ENCODE peak calls at places on chromosomes 7 and 10, in nine cellular contexts. One of them, this sample, is unnamed.

GRCh38 chr7:149791411-149792219 is 18.2 kb upstream of the ZNF467 start:
- DNase-seq in stimulated activated CD4-positive, alpha-beta T cell treated with anti-CD3 and anti-CD28 coated beads, Interleukin-4, amount 100 ng/mL, for 4 hours: no peak
- DNase-seq in EH: no peak
- DNase-seq in activated CD4-positive, CD25-positive, alpha-beta regulatory T cell: no peak
- DNase-seq in NCI-H524: no peak
- DNase-seq in NCI-H1930: no peak
- DNase-seq in esophagus squamous epithelium: no peak
- DNase-seq in amniotic epithelial cell: no peak
- DNase-seq in AG08396: no peak
- DNase-seq in this sample: no peak

GRCh38 chr10:110865184-110865803 is 6.4 kb upstream of the PDCD4 start:
- DNase-seq in stimulated activated CD4-positive, alpha-beta T cell treated with anti-CD3 and anti-CD28 coated beads, Interleukin-4, amount 100 ng/mL, for 4 hours: no peak
- DNase-seq in EH: peak
- DNase-seq in activated CD4-positive, CD25-positive, alpha-beta regulatory T cell: no peak
- DNase-seq in NCI-H524: peak
- DNase-seq in NCI-H1930: no peak
- DNase-seq in esophagus squamous epithelium: no peak
- DNase-seq in amniotic epithelial cell: peak
- DNase-seq in AG08396: peak
- DNase-seq in this sample: no peak

GRCh38 chr7:80480566-80480965 is 31.3 kb downstream of the GNAT3 start:
- DNase-seq in stimulated activated CD4-positive, alpha-beta T cell treated with anti-CD3 and anti-CD28 coated beads, Interleukin-4, amount 100 ng/mL, for 4 hours: no peak
- DNase-seq in EH: peak
- DNase-seq in activated CD4-positive, CD25-positive, alpha-beta regulatory T cell: no peak
- DNase-seq in NCI-H524: no peak
- DNase-seq in NCI-H1930: no peak
- DNase-seq in esophagus squamous epithelium: no peak
- DNase-seq in amniotic epithelial cell: peak
- DNase-seq in AG08396: no peak
- DNase-seq in this sample: no peak

GRCh38 chr7:21412953-21413352 is 14.9 kb upstream of the SP4 start:
- DNase-seq in stimulated activated CD4-positive, alpha-beta T cell treated with anti-CD3 and anti-CD28 coated beads, Interleukin-4, amount 100 ng/mL, for 4 hours: no peak
- DNase-seq in EH: no peak
- DNase-seq in activated CD4-positive, CD25-positive, alpha-beta regulatory T cell: no peak
- DNase-seq in NCI-H524: no peak
- DNase-seq in NCI-H1930: no peak
- DNase-seq in esophagus squamous epithelium: no peak
- DNase-seq in amniotic epithelial cell: no peak
- DNase-seq in AG08396: no peak
- DNase-seq in this sample: no peak

GRCh38 chr10:31032515-31033132 is 959 bp upstream of the ZNF438 start:
- DNase-seq in stimulated activated CD4-positive, alpha-beta T cell treated with anti-CD3 and anti-CD28 coated beads, Interleukin-4, amount 100 ng/mL, for 4 hours: no peak
- DNase-seq in EH: no peak
- DNase-seq in activated CD4-positive, CD25-positive, alpha-beta regulatory T cell: no peak
- DNase-seq in NCI-H524: no peak
- DNase-seq in NCI-H1930: no peak
- DNase-seq in esophagus squamous epithelium: no peak
- DNase-seq in amniotic epithelial cell: no peak
- DNase-seq in AG08396: no peak
- DNase-seq in this sample: no peak

GRCh38 chr7:132709971-132710567 is 133.8 kb upstream of the PLXNA4 start:
- DNase-seq in stimulated activated CD4-positive, alpha-beta T cell treated with anti-CD3 and anti-CD28 coated beads, Interleukin-4, amount 100 ng/mL, for 4 hours: no peak
- DNase-seq in EH: peak
- DNase-seq in activated CD4-positive, CD25-positive, alpha-beta regulatory T cell: no peak
- DNase-seq in NCI-H524: no peak
- DNase-seq in NCI-H1930: no peak
- DNase-seq in esophagus squamous epithelium: no peak
- DNase-seq in amniotic epithelial cell: peak
- DNase-seq in AG08396: peak
- DNase-seq in this sample: no peak

GRCh38 chr10:35384265-35384868 is 48.1 kb downstream of the CCNY start:
- DNase-seq in stimulated activated CD4-positive, alpha-beta T cell treated with anti-CD3 and anti-CD28 coated beads, Interleukin-4, amount 100 ng/mL, for 4 hours: no peak
- DNase-seq in EH: no peak
- DNase-seq in activated CD4-positive, CD25-positive, alpha-beta regulatory T cell: no peak
- DNase-seq in NCI-H524: no peak
- DNase-seq in NCI-H1930: no peak
- DNase-seq in esophagus squamous epithelium: no peak
- DNase-seq in amniotic epithelial cell: no peak
- DNase-seq in AG08396: no peak
- DNase-seq in this sample: no peak

GRCh38 chr10:3226960-3227724 is 54.6 kb upstream of the PITRM1 start:
- DNase-seq in stimulated activated CD4-positive, alpha-beta T cell treated with anti-CD3 and anti-CD28 coated beads, Interleukin-4, amount 100 ng/mL, for 4 hours: no peak
- DNase-seq in EH: peak
- DNase-seq in activated CD4-positive, CD25-positive, alpha-beta regulatory T cell: no peak
- DNase-seq in NCI-H524: no peak
- DNase-seq in NCI-H1930: no peak
- DNase-seq in esophagus squamous epithelium: no peak
- DNase-seq in amniotic epithelial cell: peak
- DNase-seq in AG08396: peak
- DNase-seq in this sample: no peak

GRCh38 chr10:18293536-18294510 is 153.6 kb downstream of the CACNB2 start:
- DNase-seq in stimulated activated CD4-positive, alpha-beta T cell treated with anti-CD3 and anti-CD28 coated beads, Interleukin-4, amount 100 ng/mL, for 4 hours: no peak
- DNase-seq in EH: no peak
- DNase-seq in activated CD4-positive, CD25-positive, alpha-beta regulatory T cell: no peak
- DNase-seq in NCI-H524: no peak
- DNase-seq in NCI-H1930: no peak
- DNase-seq in esophagus squamous epithelium: no peak
- DNase-seq in amniotic epithelial cell: no peak
- DNase-seq in AG08396: no peak
- DNase-seq in this sample: no peak

GRCh38 chr7:92956575-92956974 is 120.2 kb upstream of the CDK6 start:
- DNase-seq in stimulated activated CD4-positive, alpha-beta T cell treated with anti-CD3 and anti-CD28 coated beads, Interleukin-4, amount 100 ng/mL, for 4 hours: no peak
- DNase-seq in EH: no peak
- DNase-seq in activated CD4-positive, CD25-positive, alpha-beta regulatory T cell: no peak
- DNase-seq in NCI-H524: no peak
- DNase-seq in NCI-H1930: no peak
- DNase-seq in esophagus squamous epithelium: no peak
- DNase-seq in amniotic epithelial cell: no peak
- DNase-seq in AG08396: no peak
- DNase-seq in this sample: no peak

GRCh38 chr10:184911-185310 is 49.7 kb downstream of the ZMYND11 start:
- DNase-seq in stimulated activated CD4-positive, alpha-beta T cell treated with anti-CD3 and anti-CD28 coated beads, Interleukin-4, amount 100 ng/mL, for 4 hours: no peak
- DNase-seq in EH: peak
- DNase-seq in activated CD4-positive, CD25-positive, alpha-beta regulatory T cell: no peak
- DNase-seq in NCI-H524: no peak
- DNase-seq in NCI-H1930: no peak
- DNase-seq in esophagus squamous epithelium: no peak
- DNase-seq in amniotic epithelial cell: peak
- DNase-seq in AG08396: no peak
- DNase-seq in this sample: no peak

GRCh38 chr10:130889240-130889639 is 422.3 kb downstream of the TCERG1L start:
- DNase-seq in stimulated activated CD4-positive, alpha-beta T cell treated with anti-CD3 and anti-CD28 coated beads, Interleukin-4, amount 100 ng/mL, for 4 hours: no peak
- DNase-seq in EH: no peak
- DNase-seq in activated CD4-positive, CD25-positive, alpha-beta regulatory T cell: no peak
- DNase-seq in NCI-H524: no peak
- DNase-seq in NCI-H1930: no peak
- DNase-seq in esophagus squamous epithelium: no peak
- DNase-seq in amniotic epithelial cell: no peak
- DNase-seq in AG08396: no peak
- DNase-seq in this sample: no peak

GRCh38 chr7:78777844-78778243 is 675.6 kb downstream of the MAGI2 start:
- DNase-seq in stimulated activated CD4-positive, alpha-beta T cell treated with anti-CD3 and anti-CD28 coated beads, Interleukin-4, amount 100 ng/mL, for 4 hours: no peak
- DNase-seq in EH: peak
- DNase-seq in activated CD4-positive, CD25-positive, alpha-beta regulatory T cell: no peak
- DNase-seq in NCI-H524: no peak
- DNase-seq in NCI-H1930: no peak
- DNase-seq in esophagus squamous epithelium: no peak
- DNase-seq in amniotic epithelial cell: no peak
- DNase-seq in AG08396: no peak
- DNase-seq in this sample: no peak

GRCh38 chr7:55296070-55296469 is 69.1 kb upstream of the LANCL2 start:
- DNase-seq in stimulated activated CD4-positive, alpha-beta T cell treated with anti-CD3 and anti-CD28 coated beads, Interleukin-4, amount 100 ng/mL, for 4 hours: no peak
- DNase-seq in EH: no peak
- DNase-seq in activated CD4-positive, CD25-positive, alpha-beta regulatory T cell: no peak
- DNase-seq in NCI-H524: no peak
- DNase-seq in NCI-H1930: no peak
- DNase-seq in esophagus squamous epithelium: no peak
- DNase-seq in amniotic epithelial cell: no peak
- DNase-seq in AG08396: no peak
- DNase-seq in this sample: no peak

GRCh38 chr7:130490287-130490686 is 1.6 kb upstream of the MEST start:
- DNase-seq in stimulated activated CD4-positive, alpha-beta T cell treated with anti-CD3 and anti-CD28 coated beads, Interleukin-4, amount 100 ng/mL, for 4 hours: no peak
- DNase-seq in EH: no peak
- DNase-seq in activated CD4-positive, CD25-positive, alpha-beta regulatory T cell: no peak
- DNase-seq in NCI-H524: peak
- DNase-seq in NCI-H1930: no peak
- DNase-seq in esophagus squamous epithelium: no peak
- DNase-seq in amniotic epithelial cell: no peak
- DNase-seq in AG08396: no peak
- DNase-seq in this sample: no peak

GRCh38 chr7:30914611-30915601 is 3.3 kb downstream of the AQP1 start:
- DNase-seq in stimulated activated CD4-positive, alpha-beta T cell treated with anti-CD3 and anti-CD28 coated beads, Interleukin-4, amount 100 ng/mL, for 4 hours: no peak
- DNase-seq in EH: peak
- DNase-seq in activated CD4-positive, CD25-positive, alpha-beta regulatory T cell: no peak
- DNase-seq in NCI-H524: no peak
- DNase-seq in NCI-H1930: no peak
- DNase-seq in esophagus squamous epithelium: no peak
- DNase-seq in amniotic epithelial cell: no peak
- DNase-seq in AG08396: peak
- DNase-seq in this sample: no peak

GRCh38 chr7:24885305-24885704 is 94.7 kb downstream of the OSBPL3 start:
- DNase-seq in stimulated activated CD4-positive, alpha-beta T cell treated with anti-CD3 and anti-CD28 coated beads, Interleukin-4, amount 100 ng/mL, for 4 hours: no peak
- DNase-seq in EH: no peak
- DNase-seq in activated CD4-positive, CD25-positive, alpha-beta regulatory T cell: no peak
- DNase-seq in NCI-H524: no peak
- DNase-seq in NCI-H1930: no peak
- DNase-seq in esophagus squamous epithelium: no peak
- DNase-seq in amniotic epithelial cell: no peak
- DNase-seq in AG08396: no peak
- DNase-seq in this sample: no peak

GRCh38 chr10:5506751-5507648 is 7.6 kb upstream of the CALML5 start:
- DNase-seq in stimulated activated CD4-positive, alpha-beta T cell treated with anti-CD3 and anti-CD28 coated beads, Interleukin-4, amount 100 ng/mL, for 4 hours: no peak
- DNase-seq in EH: no peak
- DNase-seq in activated CD4-positive, CD25-positive, alpha-beta regulatory T cell: no peak
- DNase-seq in NCI-H524: no peak
- DNase-seq in NCI-H1930: no peak
- DNase-seq in esophagus squamous epithelium: no peak
- DNase-seq in amniotic epithelial cell: no peak
- DNase-seq in AG08396: no peak
- DNase-seq in this sample: no peak

GRCh38 chr10:90605506-90605905 is 252.3 kb downstream of the HTR7 start:
- DNase-seq in stimulated activated CD4-positive, alpha-beta T cell treated with anti-CD3 and anti-CD28 coated beads, Interleukin-4, amount 100 ng/mL, for 4 hours: no peak
- DNase-seq in EH: no peak
- DNase-seq in activated CD4-positive, CD25-positive, alpha-beta regulatory T cell: no peak
- DNase-seq in NCI-H524: no peak
- DNase-seq in NCI-H1930: no peak
- DNase-seq in esophagus squamous epithelium: no peak
- DNase-seq in amniotic epithelial cell: no peak
- DNase-seq in AG08396: no peak
- DNase-seq in this sample: no peak

GRCh38 chr7:100965723-100966541 is 3.4 kb upstream of the MUC12 start:
- DNase-seq in stimulated activated CD4-positive, alpha-beta T cell treated with anti-CD3 and anti-CD28 coated beads, Interleukin-4, amount 100 ng/mL, for 4 hours: peak
- DNase-seq in EH: peak
- DNase-seq in activated CD4-positive, CD25-positive, alpha-beta regulatory T cell: no peak
- DNase-seq in NCI-H524: no peak
- DNase-seq in NCI-H1930: no peak
- DNase-seq in esophagus squamous epithelium: no peak
- DNase-seq in amniotic epithelial cell: peak
- DNase-seq in AG08396: peak
- DNase-seq in this sample: no peak